ENCODE peak calls at places on chromosome 7, in nine cellular contexts. G, W, T, M, S, C, K, U and J are unnamed samples.
A peak's percentile ranks its signal among the peaks of the same experiment; 100 is the strongest.

GRCh38 chr7:69527706-69528105 is 70.6 kb upstream of the AUTS2 start:
- DNase-seq in C (no peak), K (no peak), W (no peak), G (no peak), M (no peak), T (no peak), S (peak; percentile 1), U (no peak), J (no peak)

GRCh38 chr7:92589056-92589455 is 1.1 kb downstream of the FAM133B start:
- DNase-seq in M (no peak), U (no peak), W (no peak), K (no peak), S (no peak), G (no peak), T (no peak), C (no peak), J (no peak)

GRCh38 chr7:115183431-115184057 is 261.6 kb downstream of the MDFIC start:
- DNase-seq in U (no peak), W (no peak), M (no peak), C (no peak), G (no peak), T (no peak), K (no peak), S (no peak), J (peak; percentile 44)

GRCh38 chr7:156198277-156198676 is 386.0 kb upstream of the SHH start:
- DNase-seq in T (no peak), W (no peak), C (no peak), M (peak; percentile 37), U (no peak), S (no peak), K (no peak), G (no peak), J (no peak)

GRCh38 chr7:44891372-44891771 is 6.0 kb upstream of the PURB start:
- DNase-seq in W (no peak), T (no peak), K (no peak), M (no peak), S (no peak), C (no peak), U (peak; percentile 51), G (no peak), J (no peak)

GRCh38 chr7:29447828-29448227 is 115.8 kb upstream of the PRR15 start:
- DNase-seq in M (no peak), U (no peak), S (no peak), W (no peak), T (no peak), C (no peak), K (no peak), G (no peak), J (no peak)

GRCh38 chr7:127950233-127950935 is 80.9 kb downstream of the LRRC4 start:
- DNase-seq in U (no peak), T (no peak), G (no peak), C (no peak), S (no peak), M (no peak), W (no peak), K (no peak), J (no peak)

GRCh38 chr7:23268167-23268566 is 21.6 kb downstream of the GPNMB start:
- DNase-seq in C (no peak), K (no peak), M (no peak), S (peak; percentile 1), W (no peak), G (no peak), U (no peak), T (no peak), J (no peak)

GRCh38 chr7:122380993-122381392 is 76.4 kb upstream of the FEZF1 start:
- DNase-seq in T (no peak), W (no peak), K (no peak), M (peak; percentile 62), G (no peak), C (no peak), U (no peak), S (peak; percentile 48), J (no peak)

GRCh38 chr7:142485617-142486226 is 227.9 kb upstream of the PRSS58 start:
- DNase-seq in T (no peak), G (no peak), C (peak; percentile 40), W (no peak), U (peak; percentile 13), M (no peak), S (peak; percentile 76), K (no peak), J (no peak)

GRCh38 chr7:28187012-28187411 is 6.4 kb upstream of the JAZF1 start:
- DNase-seq in T (no peak), W (no peak), S (no peak), U (no peak), M (no peak), K (no peak), C (no peak), G (no peak), J (no peak)

GRCh38 chr7:103637726-103638125 is 191.7 kb upstream of the SLC26A5 start:
- DNase-seq in S (no peak), T (no peak), M (no peak), K (no peak), G (no peak), W (no peak), U (no peak), C (peak; percentile 30), J (no peak)

GRCh38 chr7:28729276-28729675 is 228.9 kb downstream of the TRIL start:
- DNase-seq in C (no peak), M (peak; percentile 99), W (no peak), T (no peak), U (no peak), G (no peak), S (no peak), K (no peak), J (peak; percentile 64)

GRCh38 chr7:158955146-158955870 is 99.0 kb downstream of the DYNC2I1 start:
- DNase-seq in G (no peak), T (no peak), C (no peak), U (no peak), S (no peak), K (no peak), W (no peak), M (peak; percentile 76), J (no peak)

GRCh38 chr7:2734761-2735571 is 47.0 kb downstream of the AMZ1 start:
- DNase-seq in W (no peak), K (no peak), T (no peak), S (no peak), C (peak; percentile 78), M (peak; percentile 76), U (no peak), G (no peak), J (no peak)

GRCh38 chr7:71473366-71473967 is 341.5 kb downstream of the GALNT17 start:
- DNase-seq in C (no peak), T (no peak), M (no peak), G (no peak), U (no peak), W (no peak), S (no peak), K (no peak), J (no peak)

GRCh38 chr7:107939472-107940145 is 48.6 kb downstream of the DLD start:
- DNase-seq in T (peak; percentile 61), S (no peak), W (peak; percentile 30), U (no peak), C (peak; percentile 90), K (no peak), G (no peak), M (no peak), J (peak; percentile 92)

GRCh38 chr7:5533821-5534367 is 110.3 kb upstream of the TNRC18 start:
- DNase-seq in S (no peak), T (no peak), C (no peak), M (no peak), K (no peak), U (no peak), W (no peak), G (no peak), J (no peak)

GRCh38 chr7:158574308-158575036 is 13.2 kb downstream of the PTPRN2 start:
- DNase-seq in S (no peak), M (no peak), G (no peak), K (no peak), T (no peak), W (no peak), C (no peak), U (no peak), J (no peak)

GRCh38 chr7:29105191-29105590 is 41.1 kb downstream of the CPVL start:
- DNase-seq in C (no peak), T (no peak), W (no peak), U (no peak), M (peak; percentile 74), K (no peak), S (no peak), G (no peak), J (no peak)

GRCh38 chr7:2520131-2520807 is 695 bp downstream of the LFNG start:
- DNase-seq in W (no peak), T (no peak), G (no peak), U (no peak), K (no peak), C (peak; percentile 32), S (peak; percentile 77), M (peak; percentile 72), J (peak; percentile 58)

GRCh38 chr7:66083677-66084076 is 8.1 kb downstream of the ASL start:
- DNase-seq in W (no peak), T (no peak), U (no peak), C (no peak), M (no peak), K (no peak), G (no peak), S (peak; percentile 63), J (no peak)

GRCh38 chr7:149144996-149145850 is 2.0 kb upstream of the ZNF398 start:
- DNase-seq in G (no peak), U (no peak), T (no peak), W (no peak), M (no peak), K (no peak), C (no peak), S (peak; percentile 74), J (no peak)

GRCh38 chr7:129886818-129887186 is 66.0 kb downstream of the UBE2H start:
- DNase-seq in K (no peak), U (no peak), T (no peak), M (no peak), G (no peak), W (no peak), C (no peak), S (no peak), J (no peak)